ENCODE peak calls at places on chromosome 4, in six cellular contexts. I is prostate gland, A is fibroblast of lung, W is heart right ventricle, K is cardiac muscle cell, E is psoas muscle. Q is an unnamed sample.
A peak's percentile ranks its signal among the peaks of the same experiment; 100 is the strongest.

GRCh38 chr4:8285143-8285975 is 15.8 kb downstream of the HTRA3 start:
- DNase-seq in I (no peak), A (no peak), W (no peak), K (no peak), E (peak; percentile 7), Q (no peak)

GRCh38 chr4:65437102-65437501 is 233.2 kb downstream of the EPHA5 start:
- DNase-seq in I (no peak), A (peak; percentile 15), W (no peak), K (no peak), E (no peak), Q (no peak)

GRCh38 chr4:85475631-85476233 is 782 bp downstream of the ARHGAP24 start:
- DNase-seq in I (no peak), A (no peak), W (peak; percentile 43), K (peak; percentile 63), E (peak; percentile 22), Q (no peak)

GRCh38 chr4:84263415-84263814 is 235.7 kb downstream of the NKX6-1 start:
- DNase-seq in I (no peak), A (no peak), W (no peak), K (no peak), E (no peak), Q (no peak)

GRCh38 chr4:117135634-117136354 is 50.4 kb upstream of the TRAM1L1 start:
- DNase-seq in I (no peak), A (peak; percentile 8), W (no peak), K (no peak), E (no peak), Q (no peak)

GRCh38 chr4:62014982-62015739 is 815.0 kb downstream of the ADGRL3 start:
- DNase-seq in I (no peak), A (no peak), W (no peak), K (no peak), E (no peak), Q (peak; percentile 45)

GRCh38 chr4:62899607-62900364 is 1509.5 kb downstream of the TECRL start:
- DNase-seq in I (no peak), A (peak; percentile 45), W (no peak), K (no peak), E (no peak), Q (no peak)

GRCh38 chr4:153249199-153250154 is 45.2 kb downstream of the TRIM2 start:
- DNase-seq in I (peak; percentile 75), A (peak; percentile 79), W (peak; percentile 72), K (peak; percentile 89), E (peak; percentile 74), Q (peak; percentile 60)

GRCh38 chr4:183012862-183013855 is 85.9 kb upstream of the WWC2 start:
- DNase-seq in I (no peak), A (no peak), W (no peak), K (no peak), E (no peak), Q (no peak)

GRCh38 chr4:83219344-83219990 is 65.1 kb downstream of the COQ2 start:
- DNase-seq in I (peak; percentile 58), A (peak; percentile 8), W (no peak), K (no peak), E (no peak), Q (peak; percentile 79)

GRCh38 chr4:42690537-42690936 is 33.6 kb upstream of the ATP8A1 start:
- DNase-seq in I (no peak), A (no peak), W (no peak), K (no peak), E (no peak), Q (no peak)

GRCh38 chr4:84877051-84877833 is 89.2 kb downstream of the WDFY3 start:
- DNase-seq in I (no peak), A (peak; percentile 64), W (no peak), K (no peak), E (no peak), Q (no peak)

GRCh38 chr4:87904627-87905026 is 70.9 kb upstream of the SPP1 start:
- DNase-seq in I (no peak), A (no peak), W (no peak), K (no peak), E (no peak), Q (no peak)

GRCh38 chr4:88953400-88953799 is 103.6 kb downstream of the FAM13A start:
- DNase-seq in I (no peak), A (no peak), W (no peak), K (no peak), E (no peak), Q (peak; percentile 29)

GRCh38 chr4:127505203-127505602 is 127.6 kb upstream of the INTU start:
- DNase-seq in I (no peak), A (peak; percentile 79), W (peak; percentile 37), K (peak; percentile 59), E (no peak), Q (peak; percentile 38)

GRCh38 chr4:14883166-14883565 is 119.1 kb upstream of the CPEB2 start:
- DNase-seq in I (no peak), A (no peak), W (no peak), K (no peak), E (no peak), Q (no peak)

GRCh38 chr4:93031431-93032098 is 727.8 kb downstream of the GRID2 start:
- DNase-seq in I (no peak), A (no peak), W (no peak), K (no peak), E (no peak), Q (no peak)

GRCh38 chr4:114077610-114078009 is 98.2 kb upstream of the ARSJ start:
- DNase-seq in I (no peak), A (peak; percentile 98), W (no peak), K (no peak), E (no peak), Q (peak; percentile 86)

GRCh38 chr4:107034982-107035710 is 967 bp downstream of the DKK2 start:
- DNase-seq in I (no peak), A (peak; percentile 44), W (no peak), K (peak; percentile 51), E (peak; percentile 26), Q (no peak)

GRCh38 chr4:23333946-23334878 is 555.6 kb downstream of the PPARGC1A start:
- DNase-seq in I (no peak), A (peak; percentile 99), W (peak; percentile 7), K (peak; percentile 9), E (no peak), Q (peak; percentile 95)

GRCh38 chr4:1614049-1614448 is 70.1 kb downstream of the FAM53A start:
- DNase-seq in I (no peak), A (no peak), W (no peak), K (no peak), E (no peak), Q (no peak)

GRCh38 chr4:145482209-145483021 is 762 bp downstream of the SMAD1 start:
- DNase-seq in I (peak; percentile 49), A (peak; percentile 86), W (peak; percentile 50), K (peak; percentile 77), E (peak; percentile 55), Q (peak; percentile 65)

GRCh38 chr4:156109943-156110925 is 156.6 kb upstream of the CTSO start:
- DNase-seq in I (peak; percentile 29), A (peak; percentile 44), W (peak; percentile 14), K (no peak), E (no peak), Q (peak; percentile 96)

GRCh38 chr4:176668324-176668723 is 124.4 kb downstream of the VEGFC start:
- DNase-seq in I (no peak), A (peak; percentile 23), W (no peak), K (no peak), E (no peak), Q (no peak)

GRCh38 chr4:172709376-172709775 is 459.2 kb upstream of the GALNT7 start:
- DNase-seq in I (no peak), A (no peak), W (no peak), K (peak; percentile 22), E (no peak), Q (no peak)

GRCh38 chr4:66852843-66853242 is 692.5 kb downstream of the CENPC start:
- DNase-seq in I (no peak), A (no peak), W (no peak), K (no peak), E (no peak), Q (no peak)

GRCh38 chr4:185128272-185129119 is 14.6 kb upstream of the SLC25A4 start:
- DNase-seq in I (peak; percentile 35), A (peak; percentile 19), W (peak; percentile 35), K (peak; percentile 44), E (peak; percentile 26), Q (peak; percentile 52)
- TF ChIP-seq CTCF in I (peak; percentile 29), A (no peak), W (no peak), K (peak; percentile 6), E (peak; percentile 19), Q (peak; percentile 3)

DNA sequence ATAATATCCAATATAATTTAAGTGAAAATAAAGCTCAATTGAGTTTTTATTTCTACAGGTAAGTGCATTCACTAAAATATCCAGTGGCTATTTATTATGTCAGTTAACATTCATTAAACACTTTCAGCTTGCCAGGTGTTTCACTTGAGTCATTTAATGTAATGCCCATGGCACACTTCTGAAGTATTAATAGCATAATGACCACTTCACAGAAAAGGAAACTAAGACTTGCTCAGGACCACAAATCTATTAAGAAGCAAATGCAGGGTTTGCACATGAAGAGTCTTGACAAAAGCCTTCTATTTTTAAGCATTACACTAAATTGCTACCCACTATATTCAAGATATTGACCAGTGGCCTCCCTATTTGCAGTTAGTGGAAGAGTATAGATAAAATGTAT is 612.7 kb downstream of the KCTD8 start:
- DNase-seq in I (no peak), A (no peak), W (no peak), K (no peak), E (no peak), Q (no peak)
- H3K4me3 ChIP-seq in I (no peak overlapping the region), A (no peak overlapping the region), W (no peak overlapping the region), K (no peak overlapping the region), E (no peak overlapping the region), Q (no peak overlapping the region)

DNA sequence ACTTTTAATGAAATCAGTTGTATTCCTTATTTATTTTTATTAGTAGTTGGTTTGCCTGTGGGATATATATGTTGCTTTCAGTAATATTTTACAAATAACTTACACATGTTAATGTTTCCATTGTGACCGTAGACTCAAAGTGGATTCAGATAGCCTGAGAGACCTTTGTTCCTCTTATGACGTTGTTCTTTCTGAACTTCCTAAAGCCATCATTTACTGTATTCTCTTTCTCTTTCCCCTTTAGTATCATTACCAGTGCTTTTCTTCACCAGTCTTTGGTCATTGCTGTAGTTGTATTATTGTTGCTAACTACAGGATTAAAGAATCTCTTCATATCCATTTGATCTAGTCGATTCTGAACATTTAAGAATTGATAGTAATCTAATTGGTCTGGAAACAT is 4.3 kb downstream of the STIM2 start:
- DNase-seq in I (no peak), A (no peak), W (no peak), K (no peak), E (no peak), Q (no peak)
- H3K36me3 ChIP-seq in I (no peaks in the 10 kb centered on the region), A (no peaks in the 10 kb centered on the region), W (no peaks in the 10 kb centered on the region), K (no peaks in the 10 kb centered on the region), E (no peaks in the 10 kb centered on the region), Q (no peaks in the 10 kb centered on the region)

GRCh38 chr4:5979981-5980380 is 38.2 kb downstream of the C4orf50 start:
- DNase-seq in I (no peak), A (peak; percentile 6), W (no peak), K (peak; percentile 30), E (no peak), Q (no peak)
- TF ChIP-seq CTCF in I (no peak), A (peak; percentile 3), W (peak; percentile 22), K (peak; percentile 15), E (no peak), Q (peak; percentile 22)